ENCODE peak calls at places on chromosomes 1 and 21, in ten cellular contexts. Z, M, V, I, X, J, Q, T, G and B are unnamed samples.

GRCh38 chr1:47186267-47187185 is 3.3 kb downstream of the PDZK1IP1 start:
- DNase-seq in M (no peak), V (no peak), Q (no peak), I (no peak), G (no peak), X (no peak), Z (no peak), T (no peak), J (no peak), B (no peak)

GRCh38 chr1:156646738-156647211 is 4.9 kb downstream of the BCAN start:
- DNase-seq in Q (no peak), G (no peak), Z (no peak), X (no peak), M (no peak), I (no peak), J (no peak), T (no peak), V (no peak), B (no peak)

GRCh38 chr1:229792576-229792975 is 166.5 kb downstream of the URB2 start:
- DNase-seq in T (no peak), X (no peak), V (no peak), Z (no peak), G (peak), I (no peak), Q (no peak), J (no peak), M (no peak), B (no peak)

GRCh38 chr1:53070621-53071020 is 8.6 kb downstream of the PODN start:
- DNase-seq in T (no peak), I (no peak), V (no peak), J (no peak), X (no peak), G (no peak), Z (no peak), M (no peak), Q (no peak), B (no peak)

GRCh38 chr1:207713529-207713928 is 38.3 kb upstream of the CD46 start:
- DNase-seq in V (no peak), Z (no peak), J (no peak), G (peak), M (no peak), X (no peak), Q (no peak), T (no peak), I (no peak), B (no peak)

GRCh38 chr1:55669308-55669707 is 454.1 kb upstream of the USP24 start:
- DNase-seq in I (no peak), T (no peak), Z (peak), Q (peak), G (peak), J (peak), X (no peak), M (peak), V (peak), B (no peak)

GRCh38 chr1:177983824-177984528 is 14.1 kb upstream of the SEC16B start:
- DNase-seq in J (peak), G (peak), X (no peak), Z (peak), I (no peak), Q (peak), T (no peak), M (peak), V (peak), B (peak)

GRCh38 chr1:61078611-61079010 is 3.8 kb upstream of the NFIA start:
- DNase-seq in V (peak), Q (peak), M (no peak), X (no peak), Z (no peak), J (no peak), G (peak), I (no peak), T (no peak), B (no peak)

GRCh38 chr21:40011371-40011770 is 144.1 kb downstream of the PCP4 start:
- DNase-seq in Z (no peak), T (no peak), X (no peak), M (no peak), J (no peak), Q (no peak), G (no peak), V (no peak), I (no peak), B (no peak)

GRCh38 chr1:53329183-53329544 is 1.3 kb upstream of the LRP8 start:
- DNase-seq in X (no peak), M (no peak), T (no peak), V (no peak), I (no peak), J (no peak), Z (no peak), G (no peak), Q (no peak), B (no peak)

GRCh38 chr1:166489670-166490436 is 323.1 kb upstream of the FAM78B start:
- DNase-seq in I (peak), G (no peak), M (no peak), Q (no peak), X (peak), Z (peak), T (peak), V (peak), J (no peak), B (no peak)

GRCh38 chr21:43786423-43787179 is 2.8 kb upstream of the RRP1 start:
- DNase-seq in M (no peak), T (no peak), Q (no peak), X (no peak), G (no peak), V (no peak), Z (no peak), I (no peak), J (no peak), B (no peak)

GRCh38 chr1:5267603-5268235 is 613.3 kb downstream of the AJAP1 start:
- DNase-seq in T (no peak), G (no peak), X (no peak), Z (no peak), J (no peak), V (no peak), Q (no peak), I (no peak), M (no peak), B (no peak)

GRCh38 chr1:46455951-46456350 is 33.7 kb upstream of the DMBX1 start:
- DNase-seq in T (no peak), M (no peak), Z (no peak), Q (no peak), J (no peak), V (no peak), G (no peak), X (no peak), I (no peak), B (no peak)

GRCh38 chr1:240575976-240576666 is 35.8 kb downstream of the GREM2 start:
- DNase-seq in G (peak), M (peak), Q (peak), V (peak), T (no peak), J (peak), X (no peak), I (peak), Z (peak), B (peak)

GRCh38 chr21:35349378-35350080 is 300.4 kb upstream of the RUNX1 start:
- DNase-seq in J (peak), X (no peak), T (no peak), V (peak), I (no peak), Z (no peak), Q (peak), G (peak), M (peak), B (peak)

GRCh38 chr1:15153184-15153841 is at the start of gene TMEM51:
- DNase-seq in T (no peak), I (no peak), J (peak), M (peak), V (no peak), Z (peak), G (peak), Q (peak), X (no peak), B (no peak)

GRCh38 chr21:15840406-15840805 is 110.6 kb downstream of the USP25 start:
- DNase-seq in T (no peak), Z (no peak), V (no peak), M (no peak), I (no peak), X (no peak), Q (no peak), G (no peak), J (no peak), B (no peak)

GRCh38 chr1:176177764-176178163 is 29.3 kb downstream of the COP1 start:
- DNase-seq in X (no peak), Q (no peak), I (no peak), Z (no peak), M (no peak), V (no peak), T (no peak), G (no peak), J (no peak), B (no peak)

GRCh38 chr1:52683367-52683940 is 14.7 kb downstream of the COA7 start:
- DNase-seq in X (no peak), V (no peak), T (no peak), M (no peak), G (no peak), J (no peak), Q (no peak), Z (no peak), I (no peak), B (no peak)

GRCh38 chr1:17370618-17371017 is 1.4 kb upstream of the PADI6 start:
- DNase-seq in X (no peak), Q (no peak), T (peak), I (no peak), J (no peak), V (no peak), M (no peak), G (no peak), Z (no peak), B (no peak)

GRCh38 chr1:178964469-178965330 is 61.0 kb upstream of the FAM20B start:
- DNase-seq in Q (no peak), Z (no peak), T (no peak), I (no peak), J (no peak), X (no peak), V (no peak), M (no peak), G (no peak), B (no peak)

GRCh38 chr1:209769956-209770355 is 14.1 kb downstream of the TRAF3IP3 start:
- DNase-seq in V (no peak), I (no peak), X (no peak), Z (peak), T (no peak), J (no peak), M (peak), G (peak), Q (peak), B (no peak)
- H3K4me3 ChIP-seq in V (no peak), I (peak), X (peak), Z (no peak), T (no peak), J (no peak), M (no peak), G (no peak), Q (no peak), B (no peak)

DNA sequence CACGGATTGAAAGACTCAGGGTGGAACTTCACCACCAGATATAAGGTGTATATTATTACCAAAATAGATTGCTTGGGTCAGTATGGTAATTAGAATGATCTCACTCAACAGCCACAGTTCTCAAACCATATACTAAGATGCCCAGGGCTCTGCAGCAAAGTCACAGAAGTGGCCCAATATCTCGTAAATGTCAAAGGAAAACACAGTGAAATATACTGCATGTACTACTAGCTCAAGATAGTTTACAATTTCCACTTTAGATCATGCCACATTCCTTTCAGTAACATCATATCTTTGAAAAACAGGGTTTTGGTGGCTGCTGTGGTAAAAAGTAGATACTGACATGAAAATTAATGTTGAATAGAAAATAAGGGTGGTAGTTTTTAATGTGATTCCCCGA is 180.3 kb upstream of the ATP1B1 start:
- DNase-seq in T (no peak), Q (no peak), I (no peak), Z (no peak), X (no peak), J (no peak), V (no peak), G (no peak), M (no peak), B (no peak)
- H3K4me3 ChIP-seq in T (no peak), Q (no peak), I (no peak), Z (no peak), X (no peak), J (no peak), V (no peak), G (no peak), M (no peak), B (no peak)

DNA sequence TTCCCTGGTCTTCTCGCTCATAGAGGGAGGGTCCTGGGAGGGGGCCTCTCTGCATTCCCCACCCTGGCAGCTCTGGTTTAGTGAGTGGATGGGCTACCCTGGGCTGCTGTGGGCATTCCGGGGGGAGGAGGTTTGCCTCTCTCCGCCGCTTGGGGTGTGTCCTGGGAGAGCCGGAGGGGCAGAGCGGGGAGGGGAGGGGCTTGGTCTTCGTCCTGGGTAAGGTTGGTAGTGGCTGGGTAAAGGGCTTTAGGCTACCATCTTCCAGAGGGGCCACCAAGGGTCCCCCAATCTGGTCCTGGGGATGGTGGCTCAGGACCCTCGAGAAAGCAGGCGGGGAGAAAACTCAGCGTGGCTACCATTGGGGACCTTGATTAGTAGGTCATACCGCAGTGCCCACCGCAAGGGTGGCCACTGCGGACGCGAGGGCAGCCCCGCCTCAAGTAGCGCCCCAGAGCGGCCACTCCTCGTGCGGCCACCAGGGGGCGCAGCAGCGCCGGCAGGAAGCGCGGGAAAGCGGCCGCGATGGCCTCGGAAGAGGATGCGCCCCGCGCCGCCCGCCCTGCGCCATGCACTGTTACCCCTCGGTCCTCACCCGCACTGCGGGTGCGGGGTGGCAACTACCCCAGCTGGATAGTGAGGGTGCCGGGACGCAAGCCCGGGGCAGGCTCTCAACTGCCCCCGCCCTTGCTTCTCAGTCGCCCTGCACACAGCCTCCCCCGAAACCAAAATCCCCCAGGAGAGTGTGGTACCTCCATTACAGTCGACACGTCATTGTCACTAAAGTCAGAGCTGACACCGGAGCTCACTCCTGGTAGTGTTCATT is 44.1 kb upstream of the SLC25A33 start:
- DNase-seq in V (peak), G (peak), T (peak), J (peak), I (peak), M (peak), Z (peak), Q (peak), X (peak), B (no peak)
- H3K4me3 ChIP-seq in V (peak), G (peak), T (peak), J (peak), I (peak), M (no peak), Z (peak), Q (no peak), X (peak), B (peak)

DNA sequence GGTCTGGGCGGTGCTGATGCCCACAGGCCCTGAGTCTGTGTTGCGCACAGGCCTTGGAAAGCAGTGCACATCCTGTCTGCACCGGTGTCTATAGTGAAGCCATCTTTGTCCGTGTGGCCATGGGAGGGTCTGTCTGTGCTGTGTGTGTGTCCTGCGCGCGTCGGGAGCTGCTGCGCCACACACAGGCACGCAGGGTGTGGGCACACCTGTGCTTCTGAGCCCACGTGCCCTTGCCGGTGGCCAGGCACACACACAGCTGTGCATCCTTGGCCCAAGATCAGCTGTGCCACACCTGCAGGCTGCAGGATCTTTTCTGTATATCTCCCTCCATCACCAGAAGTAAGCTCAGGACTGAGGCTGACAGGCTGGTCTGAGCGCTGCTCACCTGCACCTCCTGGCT is 3.2 kb upstream of the SAMD11 start:
- DNase-seq in X (no peak), V (no peak), Z (no peak), T (no peak), G (no peak), J (no peak), Q (no peak), I (no peak), M (no peak), B (no peak)
- H3K4me3 ChIP-seq in X (peak), V (no peak), Z (no peak), T (no peak), G (no peak), J (no peak), Q (no peak), I (no peak), M (no peak), B (no peak)

GRCh38 chr1:171161431-171161830 is 23.7 kb upstream of the FMO2 start:
- DNase-seq in Q (peak), M (peak), Z (no peak), X (no peak), V (no peak), G (no peak), J (no peak), T (no peak), I (no peak), B (no peak)

GRCh38 chr1:171158089-171158488 is 27.0 kb upstream of the FMO2 start:
- DNase-seq in G (no peak), T (no peak), Q (no peak), X (no peak), I (no peak), M (no peak), J (no peak), Z (no peak), V (no peak), B (no peak)

GRCh38 chr1:171155484-171155883 is 29.6 kb upstream of the FMO2 start:
- DNase-seq in V (no peak), M (no peak), T (no peak), X (no peak), G (no peak), Q (no peak), J (no peak), Z (no peak), I (no peak), B (no peak)

GRCh38 chr1:171160181-171160580 is 24.9 kb upstream of the FMO2 start:
- DNase-seq in Q (peak), J (no peak), V (no peak), M (no peak), I (no peak), X (no peak), G (no peak), Z (no peak), T (no peak), B (no peak)

GRCh38 chr1:171160611-171161354 is 24.3 kb upstream of the FMO2 start:
- DNase-seq in Q (peak), J (no peak), X (no peak), M (peak), T (no peak), V (no peak), G (no peak), Z (peak), I (no peak), B (no peak)
- H3K4me3 ChIP-seq in Q (no peak), J (no peak), X (no peak), M (no peak), T (no peak), V (no peak), G (no peak), Z (no peak), I (no peak), B (no peak)

GRCh38 chr1:22201023-22201422 is 58.1 kb upstream of the WNT4 start:
- DNase-seq in Z (no peak), J (no peak), I (no peak), V (no peak), M (no peak), Q (no peak), T (no peak), G (no peak), X (no peak), B (no peak)
- H3K4me3 ChIP-seq in Z (no peak), J (no peak), I (no peak), V (no peak), M (no peak), Q (no peak), T (no peak), G (no peak), X (no peak), B (no peak)

GRCh38 chr1:202197670-202198359 is 4.2 kb downstream of the LGR6 start:
- DNase-seq in Q (no peak), I (no peak), Z (no peak), M (no peak), G (no peak), T (no peak), X (no peak), J (no peak), V (no peak), B (no peak)

GRCh38 chr1:202189919-202190715 is 3.5 kb upstream of the LGR6 start:
- DNase-seq in Q (no peak), I (no peak), T (no peak), M (no peak), V (no peak), X (no peak), Z (peak), G (peak), J (peak), B (no peak)

GRCh38 chr1:202192770-202193613 is 607 bp upstream of the LGR6 start:
- DNase-seq in G (peak), I (peak), M (peak), J (peak), X (peak), T (no peak), V (peak), Q (peak), Z (peak), B (peak)

GRCh38 chr1:202194328-202194648 is 689 bp downstream of the LGR6 start:
- DNase-seq in Q (no peak), V (no peak), X (no peak), I (no peak), Z (no peak), T (no peak), M (no peak), G (no peak), J (no peak), B (no peak)

DNA sequence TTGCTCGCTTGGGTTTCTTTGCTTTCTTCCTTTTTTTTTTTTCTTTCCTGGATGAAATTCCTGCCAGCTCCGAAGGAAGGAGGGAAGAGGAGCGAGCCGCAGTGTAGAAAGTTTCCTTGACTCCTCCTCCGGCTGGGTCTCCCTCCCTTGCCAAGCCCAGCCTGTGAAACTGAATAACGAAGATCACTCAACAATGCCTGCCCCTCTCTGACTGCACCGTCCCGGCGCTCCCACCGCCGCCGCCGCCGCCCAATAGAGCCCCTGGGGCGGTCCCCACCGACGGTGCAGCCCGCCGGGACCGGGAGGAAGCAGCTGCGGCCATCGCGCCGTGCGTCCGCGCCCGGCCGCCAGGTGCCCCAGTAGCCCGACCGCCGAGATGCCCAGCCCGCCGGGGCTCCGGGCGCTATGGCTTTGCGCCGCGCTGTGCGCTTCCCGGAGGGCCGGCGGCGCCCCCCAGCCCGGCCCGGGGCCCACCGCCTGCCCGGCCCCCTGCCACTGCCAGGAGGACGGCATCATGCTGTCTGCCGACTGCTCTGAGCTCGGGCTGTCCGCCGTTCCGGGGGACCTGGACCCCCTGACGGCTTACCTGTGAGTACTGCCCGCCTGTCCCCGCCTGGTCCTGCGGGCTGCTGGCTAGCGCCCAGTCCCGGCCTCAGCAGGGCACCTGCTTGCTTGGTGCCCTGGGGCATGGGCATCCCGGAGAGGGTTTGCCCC is at the start of gene LGR6:
- DNase-seq in G (no peak), Q (peak), T (no peak), X (no peak), Z (no peak), M (no peak), J (no peak), I (no peak), V (no peak), B (no peak)
- H3K4me3 ChIP-seq in G (no peak), Q (peak), T (no peak), X (peak), Z (no peak), M (no peak), J (no peak), I (no peak), V (no peak), B (peak)